ENCODE peak calls at places on chromosomes 6 and 20, in eight cellular contexts. One of them, this sample, is unnamed. For H3K27me3 and H3K36me3, the result is how much of the 10 kb centered on the place peaks cover.

GRCh38 chr20:7792131-7792869 is 148.0 kb downstream of the HAO1 start:
- DNase-seq in CD4-positive, alpha-beta memory T cell: no peak
- DNase-seq in mammary epithelial cell: peak
- DNase-seq in neural progenitor cell: no peak
- DNase-seq in neuronal stem cell: no peak
- DNase-seq in brain microvascular endothelial cell: no peak
- DNase-seq in IMR-90: no peak
- DNase-seq in A673: no peak
- DNase-seq in this sample: no peak

GRCh38 chr20:25053207-25054132 is 4.5 kb downstream of the ACSS1 start:
- DNase-seq in CD4-positive, alpha-beta memory T cell: no peak
- DNase-seq in mammary epithelial cell: no peak
- DNase-seq in neural progenitor cell: no peak
- DNase-seq in neuronal stem cell: no peak
- DNase-seq in brain microvascular endothelial cell: no peak
- DNase-seq in IMR-90: peak
- DNase-seq in A673: no peak
- DNase-seq in this sample: no peak

GRCh38 chr6:6701864-6702263 is 113.3 kb downstream of the LY86 start:
- DNase-seq in CD4-positive, alpha-beta memory T cell: no peak
- DNase-seq in mammary epithelial cell: no peak
- DNase-seq in neural progenitor cell: no peak
- DNase-seq in neuronal stem cell: no peak
- DNase-seq in brain microvascular endothelial cell: no peak
- DNase-seq in IMR-90: no peak
- DNase-seq in A673: no peak
- DNase-seq in this sample: no peak

GRCh38 chr20:62274332-62275262 is 28.2 kb upstream of the ADRM1 start:
- DNase-seq in CD4-positive, alpha-beta memory T cell: no peak
- DNase-seq in mammary epithelial cell: no peak
- DNase-seq in neural progenitor cell: no peak
- DNase-seq in neuronal stem cell: no peak
- DNase-seq in brain microvascular endothelial cell: no peak
- DNase-seq in IMR-90: no peak
- DNase-seq in A673: no peak
- DNase-seq in this sample: no peak

GRCh38 chr6:167113047-167113446 is 9.8 kb upstream of the CCR6 start:
- DNase-seq in CD4-positive, alpha-beta memory T cell: no peak
- DNase-seq in mammary epithelial cell: no peak
- DNase-seq in neural progenitor cell: no peak
- DNase-seq in neuronal stem cell: no peak
- DNase-seq in brain microvascular endothelial cell: no peak
- DNase-seq in IMR-90: no peak
- DNase-seq in A673: no peak
- DNase-seq in this sample: no peak

GRCh38 chr20:44594730-44595129 is 12.4 kb downstream of the PKIG start:
- DNase-seq in CD4-positive, alpha-beta memory T cell: no peak
- DNase-seq in mammary epithelial cell: peak
- DNase-seq in neural progenitor cell: no peak
- DNase-seq in neuronal stem cell: no peak
- DNase-seq in brain microvascular endothelial cell: peak
- DNase-seq in IMR-90: peak
- DNase-seq in A673: no peak
- DNase-seq in this sample: no peak

GRCh38 chr6:110809792-110810191 is 5.5 kb downstream of the CDK19 start:
- DNase-seq in CD4-positive, alpha-beta memory T cell: no peak
- DNase-seq in mammary epithelial cell: no peak
- DNase-seq in neural progenitor cell: no peak
- DNase-seq in neuronal stem cell: no peak
- DNase-seq in brain microvascular endothelial cell: no peak
- DNase-seq in IMR-90: no peak
- DNase-seq in A673: no peak
- DNase-seq in this sample: no peak

GRCh38 chr6:122153530-122153929 is 245.9 kb upstream of the HSF2 start:
- DNase-seq in CD4-positive, alpha-beta memory T cell: no peak
- DNase-seq in mammary epithelial cell: no peak
- DNase-seq in neural progenitor cell: peak
- DNase-seq in neuronal stem cell: peak
- DNase-seq in brain microvascular endothelial cell: no peak
- DNase-seq in IMR-90: no peak
- DNase-seq in A673: peak
- DNase-seq in this sample: peak

GRCh38 chr6:142884214-142885035 is 60.6 kb downstream of the HIVEP2 start:
- DNase-seq in CD4-positive, alpha-beta memory T cell: no peak
- DNase-seq in mammary epithelial cell: no peak
- DNase-seq in neural progenitor cell: no peak
- DNase-seq in neuronal stem cell: no peak
- DNase-seq in brain microvascular endothelial cell: no peak
- DNase-seq in IMR-90: no peak
- DNase-seq in A673: no peak
- DNase-seq in this sample: no peak

GRCh38 chr6:125166711-125167110 is 13.1 kb downstream of the TPD52L1 start:
- DNase-seq in CD4-positive, alpha-beta memory T cell: no peak
- DNase-seq in mammary epithelial cell: no peak
- DNase-seq in neural progenitor cell: no peak
- DNase-seq in neuronal stem cell: no peak
- DNase-seq in brain microvascular endothelial cell: no peak
- DNase-seq in IMR-90: no peak
- DNase-seq in A673: no peak
- DNase-seq in this sample: no peak

GRCh38 chr6:9543649-9544048 is 871.2 kb downstream of the TFAP2A start:
- DNase-seq in CD4-positive, alpha-beta memory T cell: no peak
- DNase-seq in mammary epithelial cell: no peak
- DNase-seq in neural progenitor cell: no peak
- DNase-seq in neuronal stem cell: no peak
- DNase-seq in brain microvascular endothelial cell: no peak
- DNase-seq in IMR-90: no peak
- DNase-seq in A673: peak
- DNase-seq in this sample: no peak

GRCh38 chr6:34223381-34223963 is 13.2 kb upstream of the HMGA1 start:
- DNase-seq in CD4-positive, alpha-beta memory T cell: no peak
- DNase-seq in mammary epithelial cell: no peak
- DNase-seq in neural progenitor cell: no peak
- DNase-seq in neuronal stem cell: no peak
- DNase-seq in brain microvascular endothelial cell: no peak
- DNase-seq in IMR-90: no peak
- DNase-seq in A673: no peak
- DNase-seq in this sample: no peak

GRCh38 chr6:26323525-26324294 is 41.3 kb upstream of the BTN3A2 start:
- DNase-seq in CD4-positive, alpha-beta memory T cell: no peak
- DNase-seq in mammary epithelial cell: no peak
- DNase-seq in neural progenitor cell: no peak
- DNase-seq in neuronal stem cell: no peak
- DNase-seq in brain microvascular endothelial cell: no peak
- DNase-seq in IMR-90: no peak
- DNase-seq in A673: no peak
- DNase-seq in this sample: no peak

GRCh38 chr6:49806145-49806544 is 19.1 kb upstream of the PGK2 start:
- DNase-seq in CD4-positive, alpha-beta memory T cell: no peak
- DNase-seq in mammary epithelial cell: no peak
- DNase-seq in neural progenitor cell: no peak
- DNase-seq in neuronal stem cell: no peak
- DNase-seq in brain microvascular endothelial cell: no peak
- DNase-seq in IMR-90: no peak
- DNase-seq in A673: no peak
- DNase-seq in this sample: no peak

GRCh38 chr6:44404022-44404714 is 16.7 kb downstream of the CDC5L start:
- DNase-seq in CD4-positive, alpha-beta memory T cell: no peak
- DNase-seq in mammary epithelial cell: no peak
- DNase-seq in neural progenitor cell: no peak
- DNase-seq in neuronal stem cell: no peak
- DNase-seq in brain microvascular endothelial cell: no peak
- DNase-seq in IMR-90: no peak
- DNase-seq in A673: no peak
- DNase-seq in this sample: no peak

GRCh38 chr6:143596857-143597256 is 80.9 kb upstream of the PHACTR2 start:
- DNase-seq in CD4-positive, alpha-beta memory T cell: no peak
- DNase-seq in mammary epithelial cell: no peak
- DNase-seq in neural progenitor cell: no peak
- DNase-seq in neuronal stem cell: no peak
- DNase-seq in brain microvascular endothelial cell: peak
- DNase-seq in IMR-90: peak
- DNase-seq in A673: no peak
- DNase-seq in this sample: no peak

GRCh38 chr6:17536586-17536985 is 63.5 kb upstream of the FAM8A1 start:
- DNase-seq in CD4-positive, alpha-beta memory T cell: no peak
- DNase-seq in mammary epithelial cell: no peak
- DNase-seq in neural progenitor cell: no peak
- DNase-seq in neuronal stem cell: no peak
- DNase-seq in brain microvascular endothelial cell: no peak
- DNase-seq in IMR-90: no peak
- DNase-seq in A673: no peak
- DNase-seq in this sample: no peak

DNA sequence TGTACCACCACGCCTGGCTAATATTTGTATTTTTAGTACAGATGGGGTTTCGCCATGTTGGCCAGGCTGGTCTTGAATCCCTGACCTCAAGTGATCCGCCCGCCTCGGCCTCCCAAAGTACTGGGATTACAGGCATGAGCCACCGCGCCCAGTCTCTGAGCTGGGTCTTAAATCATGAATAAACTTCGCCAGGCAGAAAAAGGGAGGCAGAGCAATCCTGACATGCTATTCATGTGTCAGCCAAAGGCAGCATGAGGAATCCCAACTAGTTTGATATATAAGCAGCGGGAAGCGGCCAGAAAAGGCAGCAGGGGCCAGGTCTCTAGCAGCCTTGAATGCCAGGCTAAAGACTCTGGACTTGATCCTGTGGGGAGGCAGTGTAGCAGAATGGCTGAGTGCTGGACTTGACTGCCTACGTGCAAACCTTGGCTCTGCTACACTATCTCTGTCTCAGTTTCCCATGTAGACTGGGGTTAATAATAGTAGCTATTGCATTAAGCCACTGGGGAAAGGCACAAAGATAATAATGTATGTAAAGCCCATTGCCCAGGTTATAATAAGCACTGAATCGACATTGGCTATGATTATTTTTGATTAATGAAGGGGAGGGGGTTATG is 1.8 kb downstream of the PROCR start:
- DNase-seq in CD4-positive, alpha-beta memory T cell: no peak
- DNase-seq in mammary epithelial cell: no peak
- DNase-seq in neural progenitor cell: no peak
- DNase-seq in neuronal stem cell: no peak
- DNase-seq in brain microvascular endothelial cell: no peak
- DNase-seq in IMR-90: no peak
- DNase-seq in A673: no peak
- DNase-seq in this sample: no peak
- H3K4me3 ChIP-seq in CD4-positive, alpha-beta memory T cell: no peak
- H3K4me3 ChIP-seq in mammary epithelial cell: no peak
- H3K4me3 ChIP-seq in neural progenitor cell: no peak
- H3K4me3 ChIP-seq in neuronal stem cell: no peak
- H3K4me3 ChIP-seq in brain microvascular endothelial cell: no peak
- H3K4me3 ChIP-seq in IMR-90: no peak
- H3K4me3 ChIP-seq in A673: no peak
- H3K4me3 ChIP-seq in this sample: no peak

DNA sequence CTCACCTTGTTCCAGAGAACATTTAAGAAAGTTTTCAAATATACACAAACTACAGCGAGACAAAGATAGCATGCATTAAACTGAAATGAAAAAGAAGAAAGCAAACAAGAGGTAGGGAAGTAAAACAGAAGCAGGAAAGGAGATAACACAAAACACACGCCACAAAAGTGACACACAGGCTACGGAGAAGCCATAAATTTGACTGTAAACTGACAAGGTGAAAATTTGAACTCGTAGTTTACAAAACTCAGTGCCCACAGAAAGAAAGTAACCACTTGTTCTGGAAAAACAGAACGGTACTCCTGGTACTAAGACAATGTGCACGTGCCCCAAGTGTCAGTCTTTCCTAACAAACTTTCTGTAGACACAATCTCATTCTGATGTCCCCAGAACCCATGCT is 28.6 kb downstream of the PDE10A start:
- DNase-seq in CD4-positive, alpha-beta memory T cell: no peak
- DNase-seq in mammary epithelial cell: no peak
- DNase-seq in neural progenitor cell: no peak
- DNase-seq in neuronal stem cell: no peak
- DNase-seq in brain microvascular endothelial cell: no peak
- DNase-seq in IMR-90: no peak
- DNase-seq in A673: no peak
- DNase-seq in this sample: no peak
- H3K27me3 ChIP-seq in CD4-positive, alpha-beta memory T cell: under half
- H3K27me3 ChIP-seq in mammary epithelial cell: under half
- H3K27me3 ChIP-seq in neural progenitor cell: under half
- H3K27me3 ChIP-seq in neuronal stem cell: under half
- H3K27me3 ChIP-seq in brain microvascular endothelial cell: under half
- H3K27me3 ChIP-seq in IMR-90: under half
- H3K27me3 ChIP-seq in A673: under half
- H3K27me3 ChIP-seq in this sample: under half

GRCh38 chr6:37352384-37352783 is 1.4 kb upstream of the RNF8 start:
- DNase-seq in CD4-positive, alpha-beta memory T cell: no peak
- DNase-seq in mammary epithelial cell: no peak
- DNase-seq in neural progenitor cell: no peak
- DNase-seq in neuronal stem cell: no peak
- DNase-seq in brain microvascular endothelial cell: no peak
- DNase-seq in IMR-90: no peak
- DNase-seq in A673: no peak
- DNase-seq in this sample: no peak

GRCh38 chr6:37357288-37357687 is 3.5 kb downstream of the RNF8 start:
- DNase-seq in CD4-positive, alpha-beta memory T cell: no peak
- DNase-seq in mammary epithelial cell: no peak
- DNase-seq in neural progenitor cell: no peak
- DNase-seq in neuronal stem cell: no peak
- DNase-seq in brain microvascular endothelial cell: no peak
- DNase-seq in IMR-90: peak
- DNase-seq in A673: no peak
- DNase-seq in this sample: no peak

GRCh38 chr6:37357860-37358259 is 4.1 kb downstream of the RNF8 start:
- DNase-seq in CD4-positive, alpha-beta memory T cell: no peak
- DNase-seq in mammary epithelial cell: no peak
- DNase-seq in neural progenitor cell: no peak
- DNase-seq in neuronal stem cell: no peak
- DNase-seq in brain microvascular endothelial cell: no peak
- DNase-seq in IMR-90: no peak
- DNase-seq in A673: no peak
- DNase-seq in this sample: no peak

GRCh38 chr6:37353761-37354525 is at the start of gene RNF8:
- DNase-seq in CD4-positive, alpha-beta memory T cell: peak
- DNase-seq in mammary epithelial cell: peak
- DNase-seq in neural progenitor cell: peak
- DNase-seq in neuronal stem cell: peak
- DNase-seq in brain microvascular endothelial cell: peak
- DNase-seq in IMR-90: peak
- DNase-seq in A673: peak
- DNase-seq in this sample: peak

GRCh38 chr6:37354526-37355384 is 972 bp downstream of the RNF8 start:
- DNase-seq in CD4-positive, alpha-beta memory T cell: peak
- DNase-seq in mammary epithelial cell: peak
- DNase-seq in neural progenitor cell: peak
- DNase-seq in neuronal stem cell: peak
- DNase-seq in brain microvascular endothelial cell: no peak
- DNase-seq in IMR-90: peak
- DNase-seq in A673: peak
- DNase-seq in this sample: peak
- H3K36me3 ChIP-seq in CD4-positive, alpha-beta memory T cell: under half
- H3K36me3 ChIP-seq in mammary epithelial cell: under half
- H3K36me3 ChIP-seq in neural progenitor cell: under half
- H3K36me3 ChIP-seq in neuronal stem cell: under half
- H3K36me3 ChIP-seq in brain microvascular endothelial cell: under half
- H3K36me3 ChIP-seq in IMR-90: under half
- H3K36me3 ChIP-seq in A673: under half
- H3K36me3 ChIP-seq in this sample: under half

DNA sequence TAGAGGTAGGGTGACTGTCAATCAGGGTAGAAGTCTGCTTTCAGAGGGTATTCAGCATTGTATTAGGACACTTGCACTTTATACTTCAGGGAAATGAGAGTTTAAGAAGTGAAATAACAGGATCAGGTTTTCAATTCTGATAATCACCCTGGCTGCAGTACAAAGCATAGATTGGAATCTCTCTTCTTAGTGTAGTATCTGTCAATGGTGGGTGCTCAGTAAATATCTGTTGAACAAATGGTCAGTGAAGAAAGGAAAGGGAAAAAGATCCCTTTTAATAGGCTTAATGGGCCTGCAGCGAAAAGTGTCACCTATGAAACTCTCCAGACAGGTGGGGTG is 18.7 kb downstream of the TUBB2B start:
- DNase-seq in CD4-positive, alpha-beta memory T cell: no peak
- DNase-seq in mammary epithelial cell: no peak
- DNase-seq in neural progenitor cell: no peak
- DNase-seq in neuronal stem cell: no peak
- DNase-seq in brain microvascular endothelial cell: no peak
- DNase-seq in IMR-90: no peak
- DNase-seq in A673: no peak
- DNase-seq in this sample: no peak
- H3K4me3 ChIP-seq in CD4-positive, alpha-beta memory T cell: no peak
- H3K4me3 ChIP-seq in mammary epithelial cell: no peak
- H3K4me3 ChIP-seq in neural progenitor cell: no peak
- H3K4me3 ChIP-seq in neuronal stem cell: no peak
- H3K4me3 ChIP-seq in brain microvascular endothelial cell: peak
- H3K4me3 ChIP-seq in IMR-90: no peak
- H3K4me3 ChIP-seq in A673: no peak
- H3K4me3 ChIP-seq in this sample: no peak

This sample was measured in H7.